ENCODE peak calls at places on chromosomes 1 and 21, in six cellular contexts. C is left lung; F is A549; P is CD4-positive, alpha-beta memory T cell; H is small intestine; W is ovary. S is an unnamed sample. For H3K4me1, the result is how much of the 10 kb centered on the place peaks cover.

GRCh38 chr1:34843392-34844251 is 15.9 kb downstream of the SMIM12 start:
- DNase-seq in C (no peak), F (no peak), P (no peak), H (no peak), W (no peak), S (no peak)

GRCh38 chr1:237677979-237678378 is 212.7 kb downstream of the ZP4 start:
- DNase-seq in C (no peak), F (no peak), P (no peak), H (peak), W (no peak), S (no peak)

GRCh38 chr1:200875416-200875815 is 2.6 kb downstream of the GPR25 start:
- DNase-seq in C (no peak), F (no peak), P (no peak), H (no peak), W (no peak), S (no peak)

GRCh38 chr1:42767510-42767924 is 468 bp downstream of the C1orf50 start:
- DNase-seq in C (no peak), F (peak), P (no peak), H (peak), W (no peak), S (no peak)

GRCh38 chr1:118085365-118085764 is 99.7 kb downstream of the SPAG17 start:
- DNase-seq in C (no peak), F (no peak), P (no peak), H (no peak), W (no peak), S (no peak)

GRCh38 chr1:25861316-25862286 is 2.3 kb upstream of the AUNIP start:
- DNase-seq in C (no peak), F (no peak), P (no peak), H (no peak), W (no peak), S (no peak)

GRCh38 chr1:34917017-34917416 is 12.4 kb downstream of the DLGAP3 start:
- DNase-seq in C (no peak), F (no peak), P (no peak), H (no peak), W (no peak), S (no peak)

GRCh38 chr1:183922197-183922596 is 115.3 kb downstream of the COLGALT2 start:
- DNase-seq in C (no peak), F (peak), P (no peak), H (no peak), W (no peak), S (no peak)

GRCh38 chr1:107139833-107140702 is 771 bp upstream of the NTNG1 start:
- DNase-seq in C (peak), F (no peak), P (peak), H (no peak), W (no peak), S (no peak)

GRCh38 chr21:37074195-37074510 is 1.1 kb downstream of the TTC3 start:
- DNase-seq in C (no peak), F (no peak), P (no peak), H (no peak), W (no peak), S (no peak)

GRCh38 chr1:61255324-61255703 is 173.0 kb downstream of the NFIA start:
- DNase-seq in C (no peak), F (no peak), P (no peak), H (no peak), W (no peak), S (no peak)

GRCh38 chr1:61253912-61254628 is 171.7 kb downstream of the NFIA start:
- DNase-seq in C (no peak), F (no peak), P (no peak), H (no peak), W (no peak), S (no peak)

GRCh38 chr1:61254629-61255323 is 172.4 kb downstream of the NFIA start:
- DNase-seq in C (no peak), F (no peak), P (no peak), H (peak), W (peak), S (no peak)

GRCh38 chr1:61247881-61248752 is 165.8 kb downstream of the NFIA start:
- DNase-seq in C (no peak), F (no peak), P (no peak), H (no peak), W (no peak), S (no peak)

GRCh38 chr1:61253059-61253735 is 170.8 kb downstream of the NFIA start:
- DNase-seq in C (peak), F (peak), P (no peak), H (peak), W (peak), S (no peak)
- H3K4me1 ChIP-seq in C (under half), F (under half), P (under half), H (under half), W (under half), S (under half)

GRCh38 chr1:1231400-1232223 is at the start of gene SDF4:
- DNase-seq in C (peak), F (peak), P (peak), H (peak), W (peak), S (peak)

GRCh38 chr1:1230656-1231399 is 973 bp downstream of the SDF4 start:
- DNase-seq in C (no peak), F (peak), P (no peak), H (peak), W (no peak), S (no peak)

GRCh38 chr1:1228596-1229321 is 3.0 kb downstream of the SDF4 start:
- DNase-seq in C (no peak), F (no peak), P (no peak), H (no peak), W (no peak), S (no peak)

GRCh38 chr1:1228187-1228586 is 3.6 kb downstream of the SDF4 start:
- DNase-seq in C (no peak), F (no peak), P (no peak), H (no peak), W (no peak), S (no peak)

DNA sequence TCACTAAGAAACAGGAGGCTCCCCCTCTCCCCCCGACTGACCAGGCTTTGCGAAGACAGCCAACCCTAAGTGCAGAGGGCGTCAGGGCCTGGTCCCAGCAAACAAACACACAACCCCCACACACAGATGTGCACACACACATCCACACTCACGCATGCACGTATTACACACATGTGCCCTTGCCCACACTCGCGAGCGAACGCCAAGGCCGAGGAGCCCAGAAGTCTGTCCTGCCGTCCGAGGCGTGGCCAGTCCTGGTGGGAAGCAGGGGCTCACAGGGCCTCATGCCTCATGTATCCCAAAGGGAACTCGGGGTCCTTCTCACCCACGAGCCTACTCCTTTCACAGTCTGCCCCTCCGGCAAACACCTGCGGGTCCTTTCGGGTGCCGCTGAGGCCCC is 2.0 kb downstream of the SDF4 start:
- DNase-seq in C (no peak), F (no peak), P (no peak), H (no peak), W (no peak), S (no peak)
- H3K4me3 ChIP-seq in C (peak), F (no peak), P (no peak), H (no peak), W (no peak), S (peak)

GRCh38 chr1:154199563-154199879 is 6.6 kb downstream of the CFAP141 start:
- DNase-seq in C (no peak), F (no peak), P (no peak), H (no peak), W (no peak), S (no peak)
- H3K27ac ChIP-seq in C (peak), F (no peak), P (no peak), H (no peak), W (no peak), S (no peak)

DNA sequence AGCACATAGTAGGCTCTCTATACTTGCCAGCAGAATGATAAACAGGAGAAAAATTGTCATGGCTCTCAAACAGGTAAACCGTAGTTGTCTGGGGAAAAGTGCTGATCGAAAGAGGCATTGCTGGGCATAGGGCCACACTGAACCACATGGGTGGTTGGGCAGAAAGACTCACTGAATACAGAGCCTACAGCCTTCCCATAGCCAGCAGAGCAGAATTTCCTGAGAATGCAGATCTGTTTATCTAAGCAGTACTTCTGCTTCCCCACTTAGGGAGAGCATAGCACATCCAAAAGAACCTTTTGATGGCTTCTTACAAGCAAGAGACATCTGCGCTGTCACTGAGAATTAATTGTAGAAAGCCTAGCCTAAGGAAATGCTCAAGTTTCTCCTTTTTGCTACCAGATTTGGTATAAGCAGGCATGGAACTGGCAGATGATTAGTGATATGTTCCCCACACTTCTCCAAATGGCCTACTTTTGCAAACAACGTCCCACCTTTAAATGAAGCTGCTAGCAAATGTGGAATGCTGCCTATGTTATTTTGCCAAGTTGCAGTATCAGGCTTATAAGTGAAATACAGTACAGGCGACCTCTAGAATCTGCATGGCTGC is 13.0 kb upstream of the KLHDC8A start:
- DNase-seq in C (no peak), F (no peak), P (no peak), H (no peak), W (no peak), S (no peak)
- H3K4me1 ChIP-seq in C (under half), F (under half), P (under half), H (under half), W (under half), S (under half)

DNA sequence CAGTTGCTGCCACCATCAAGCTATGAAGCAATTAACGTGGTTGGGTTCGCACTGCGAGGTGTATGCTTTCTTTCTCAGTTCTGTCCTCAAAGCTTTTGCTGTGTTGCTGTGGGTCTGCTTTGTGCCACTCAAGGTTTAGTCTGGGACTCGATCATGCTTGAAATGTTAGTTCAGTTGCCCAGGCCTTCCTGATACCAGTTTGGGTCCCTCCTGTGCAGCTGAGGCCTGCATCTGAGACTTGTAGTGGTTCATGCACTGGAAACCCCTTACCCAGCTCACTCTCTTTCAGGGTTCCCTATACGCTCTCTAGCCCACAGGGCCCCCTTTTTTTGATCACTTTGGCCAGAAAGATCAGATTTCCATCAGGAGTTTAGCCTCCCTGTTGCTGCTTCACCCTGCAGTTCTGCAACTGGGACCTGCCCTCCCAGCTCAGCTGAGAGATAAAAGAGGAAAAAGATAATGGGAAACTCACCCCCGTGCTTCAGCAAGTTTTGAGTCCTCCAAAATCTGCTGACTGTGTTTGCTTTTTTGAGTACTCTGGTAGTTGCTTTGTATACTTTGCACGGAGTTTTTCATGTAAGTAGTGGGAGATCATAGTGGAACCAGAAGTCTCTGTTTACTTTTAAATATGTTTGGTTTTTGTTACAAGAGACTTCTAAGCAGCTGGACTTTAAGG is 317.0 kb downstream of the HHAT start:
- DNase-seq in C (no peak), F (no peak), P (no peak), H (no peak), W (no peak), S (no peak)
- H3K4me3 ChIP-seq in C (no peak), F (no peak), P (no peak), H (no peak), W (no peak), S (no peak)

GRCh38 chr1:67545364-67545763 is 115.2 kb upstream of the SERBP1 start:
- DNase-seq in C (no peak), F (no peak), P (no peak), H (no peak), W (no peak), S (no peak)
- H3K27ac ChIP-seq in C (no peak), F (no peak), P (no peak), H (no peak), W (no peak), S (no peak)

GRCh38 chr1:27564710-27565649 is 39.0 kb downstream of the AHDC1 start:
- DNase-seq in C (no peak), F (no peak), P (no peak), H (no peak), W (peak), S (no peak)

GRCh38 chr1:27563407-27564263 is 40.3 kb downstream of the AHDC1 start:
- DNase-seq in C (peak), F (peak), P (no peak), H (peak), W (peak), S (no peak)

GRCh38 chr1:27562483-27563406 is 41.2 kb downstream of the AHDC1 start:
- DNase-seq in C (no peak), F (no peak), P (no peak), H (no peak), W (no peak), S (no peak)

GRCh38 chr1:27562021-27562420 is 41.9 kb downstream of the AHDC1 start:
- DNase-seq in C (no peak), F (no peak), P (no peak), H (no peak), W (peak), S (no peak)

DNA sequence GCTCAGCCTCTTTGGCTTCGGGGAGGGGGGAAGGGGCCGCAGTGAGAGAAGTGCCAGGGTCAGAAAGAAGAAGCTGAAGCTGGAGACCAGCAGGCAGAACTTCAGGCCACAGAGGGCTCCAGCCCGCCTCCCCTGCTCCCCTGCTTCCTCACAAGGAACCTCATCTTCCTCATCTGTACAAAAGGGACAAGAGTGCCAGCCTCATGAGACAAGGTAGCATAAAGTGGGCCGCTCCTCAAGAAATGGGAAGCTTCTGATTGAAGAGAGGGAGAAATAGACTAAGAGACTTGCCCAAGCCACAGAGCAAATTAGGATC is 39.7 kb downstream of the AHDC1 start:
- DNase-seq in C (no peak), F (no peak), P (no peak), H (no peak), W (no peak), S (no peak)
- H3K4me1 ChIP-seq in C (half or more), F (half or more), P (under half), H (under half), W (half or more), S (under half)

GRCh38 chr1:155932085-155932484 is 2.1 kb downstream of the KHDC4 start:
- DNase-seq in C (no peak), F (no peak), P (no peak), H (peak), W (no peak), S (no peak)
- H3K4me3 ChIP-seq in C (peak), F (no peak), P (no peak), H (no peak), W (no peak), S (no peak)

GRCh38 chr1:93842750-93843500 is 36.1 kb downstream of the DNTTIP2 start:
- DNase-seq in C (no peak), F (no peak), P (no peak), H (no peak), W (no peak), S (no peak)
- H3K27ac ChIP-seq in C (no peak), F (no peak), P (no peak), H (no peak), W (no peak), S (no peak)